ENCODE peak calls at places on chromosomes 16 and 17, in five cellular contexts. R is A549, L is H1, F is GM12878, I is K562. N is an unnamed sample.

GRCh38 chr16:6193718-6194117 is 1096.1 kb upstream of the EEF2KMT start:
- DNase-seq in R (no peak), L (peak; percentile 77), F (no peak), I (peak; percentile 13), N (peak; percentile 1)

GRCh38 chr16:10839271-10839661 is 20.7 kb upstream of the TVP23A start:
- DNase-seq in R (no peak), L (no peak), F (no peak), I (no peak), N (no peak)

GRCh38 chr17:60896996-60897395 is 219.3 kb downstream of the BCAS3 start:
- DNase-seq in R (no peak), L (no peak), F (no peak), I (no peak), N (no peak)

GRCh38 chr17:5526821-5527598 is 40.6 kb downstream of the MIS12 start:
- DNase-seq in R (peak; percentile 90), L (no peak), F (no peak), I (peak; percentile 40), N (peak; percentile 59)

GRCh38 chr16:69367980-69368379 is 16.4 kb upstream of the TMED6 start:
- DNase-seq in R (no peak), L (no peak), F (no peak), I (no peak), N (no peak)

GRCh38 chr16:66042341-66042740 is 324.1 kb upstream of the CDH5 start:
- DNase-seq in R (no peak), L (no peak), F (no peak), I (no peak), N (no peak)

GRCh38 chr16:19659554-19659953 is 58.5 kb downstream of the KNOP1 start:
- DNase-seq in R (no peak), L (no peak), F (no peak), I (no peak), N (no peak)

GRCh38 chr16:1167276-1168107 is 14.6 kb downstream of the CACNA1H start:
- DNase-seq in R (no peak), L (no peak), F (no peak), I (no peak), N (no peak)

GRCh38 chr16:27843800-27844199 is 219.7 kb downstream of the GSG1L start:
- DNase-seq in R (no peak), L (no peak), F (no peak), I (no peak), N (no peak)

GRCh38 chr17:72381597-72382397 is 261.0 kb downstream of the SOX9 start:
- DNase-seq in R (no peak), L (no peak), F (no peak), I (no peak), N (no peak)

GRCh38 chr17:72099919-72100318 is 20.9 kb upstream of the SOX9 start:
- DNase-seq in R (no peak), L (no peak), F (no peak), I (no peak), N (no peak)

GRCh38 chr17:49993423-49994037 is 1.5 kb downstream of the DLX3 start:
- DNase-seq in R (no peak), L (no peak), F (no peak), I (no peak), N (no peak)

GRCh38 chr17:11610999-11611566 is 12.8 kb downstream of the DNAH9 start:
- DNase-seq in R (no peak), L (no peak), F (no peak), I (no peak), N (no peak)

GRCh38 chr16:88721815-88722755 is 15.8 kb downstream of the CTU2 start:
- DNase-seq in R (no peak), L (no peak), F (no peak), I (no peak), N (no peak)

GRCh38 chr16:23137818-23138217 is 11.4 kb downstream of the USP31 start:
- DNase-seq in R (no peak), L (no peak), F (no peak), I (no peak), N (no peak)

GRCh38 chr17:44444735-44445105 is 55.3 kb upstream of the ITGA2B start:
- DNase-seq in R (no peak), L (no peak), F (no peak), I (no peak), N (no peak)

GRCh38 chr17:68972119-68972704 is 17.0 kb upstream of the ABCA8 start:
- DNase-seq in R (peak; percentile 49), L (no peak), F (no peak), I (no peak), N (peak; percentile 43)

GRCh38 chr16:58843675-58844074 is 109.6 kb upstream of the GOT2 start:
- DNase-seq in R (no peak), L (no peak), F (peak; percentile 12), I (peak; percentile 21), N (peak; percentile 44)

GRCh38 chr17:75086496-75087181 is 1.1 kb upstream of the SLC16A5 start:
- DNase-seq in R (no peak), L (no peak), F (no peak), I (no peak), N (peak; percentile 87)

GRCh38 chr16:66899310-66899944 is 19.1 kb downstream of the PDP2 start:
- DNase-seq in R (no peak), L (no peak), F (no peak), I (no peak), N (no peak)

GRCh38 chr17:74017461-74017860 is 186.0 kb upstream of the RPL38 start:
- DNase-seq in R (no peak), L (no peak), F (no peak), I (no peak), N (no peak)

GRCh38 chr17:15954222-15954621 is 9.3 kb downstream of the ADORA2B start:
- DNase-seq in R (peak; percentile 47), L (no peak), F (no peak), I (no peak), N (no peak)

GRCh38 chr17:46783031-46783593 is 35.4 kb downstream of the WNT3 start:
- DNase-seq in R (no peak), L (no peak), F (no peak), I (no peak), N (peak; percentile 58)

GRCh38 chr17:46787478-46787877 is 31.0 kb downstream of the WNT3 start:
- DNase-seq in R (no peak), L (no peak), F (no peak), I (no peak), N (no peak)

GRCh38 chr17:46788300-46788699 is 30.2 kb downstream of the WNT3 start:
- DNase-seq in R (no peak), L (no peak), F (no peak), I (no peak), N (no peak)

GRCh38 chr17:46788796-46789195 is 29.7 kb downstream of the WNT3 start:
- DNase-seq in R (no peak), L (no peak), F (no peak), I (no peak), N (no peak)

GRCh38 chr17:46785696-46786095 is 32.8 kb downstream of the WNT3 start:
- DNase-seq in R (no peak), L (no peak), F (no peak), I (peak; percentile 58), N (no peak)
- TF ChIP-seq KDM1A in R (no peak), L (no peak), F (no peak), I (no peak), N (no peak)

GRCh38 chr16:73301984-73302383 is 254.1 kb upstream of the ZFHX3 start:
- DNase-seq in R (no peak), L (no peak), F (no peak), I (no peak), N (no peak)
- TF ChIP-seq KDM1A in R (no peak), L (no peak), F (no peak), I (no peak), N (no peak)

GRCh38 chr17:81428121-81428515 is 32.9 kb downstream of the BAHCC1 start:
- DNase-seq in R (no peak), L (no peak), F (no peak), I (no peak), N (no peak)
- TF ChIP-seq KDM1A in R (no peak), L (no peak), F (no peak), I (no peak), N (no peak)

DNA sequence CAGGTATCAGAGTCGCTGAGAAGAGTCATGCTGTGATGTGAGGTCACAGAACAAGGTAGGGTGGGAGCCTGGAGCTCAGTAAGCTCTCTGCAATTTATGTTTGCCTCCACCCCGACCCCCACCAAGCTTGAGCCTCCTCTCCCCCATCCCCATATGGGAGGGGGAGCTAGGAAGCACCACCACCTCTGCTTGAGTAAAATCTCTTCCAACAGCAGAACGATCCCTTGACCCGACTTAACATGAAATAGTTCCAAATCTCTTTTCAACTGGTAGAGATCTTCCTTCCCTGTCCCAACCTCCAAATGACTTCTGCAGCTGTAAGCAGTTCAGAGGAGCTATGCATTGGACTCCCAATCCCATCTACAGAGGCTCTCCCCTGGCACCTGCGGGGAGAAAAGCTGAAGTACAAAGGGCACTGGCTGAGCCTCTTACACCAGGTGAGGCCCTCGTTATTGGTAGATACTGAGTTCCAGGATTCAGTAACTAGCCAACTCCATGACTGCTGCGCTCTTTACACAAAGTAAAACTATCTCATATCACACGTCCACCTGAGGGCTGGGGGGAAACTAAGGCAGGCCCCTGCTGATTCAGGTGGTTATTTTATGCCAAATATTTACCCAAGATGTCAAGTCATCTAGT is 3.4 kb downstream of the ACTG1 start:
- DNase-seq in R (no peak), L (no peak), F (no peak), I (no peak), N (peak; percentile 63)
- TF ChIP-seq KDM1A in R (no peak), L (no peak), F (no peak), I (no peak), N (no peak)

GRCh38 chr16:82598766-82599165 is 28.0 kb upstream of the CDH13 start:
- DNase-seq in R (no peak), L (no peak), F (no peak), I (no peak), N (no peak)

GRCh38 chr16:82609140-82609539 is 17.6 kb upstream of the CDH13 start:
- DNase-seq in R (no peak), L (no peak), F (no peak), I (no peak), N (no peak)

GRCh38 chr16:82605863-82606620 is 20.7 kb upstream of the CDH13 start:
- DNase-seq in R (no peak), L (no peak), F (no peak), I (no peak), N (no peak)

GRCh38 chr16:82605076-82605475 is 21.7 kb upstream of the CDH13 start:
- DNase-seq in R (no peak), L (no peak), F (no peak), I (no peak), N (no peak)

GRCh38 chr16:82603784-82604411 is 22.9 kb upstream of the CDH13 start:
- DNase-seq in R (no peak), L (no peak), F (no peak), I (no peak), N (peak; percentile 13)
- TF ChIP-seq KDM1A in R (no peak), L (no peak), F (no peak), I (no peak), N (no peak)

DNA sequence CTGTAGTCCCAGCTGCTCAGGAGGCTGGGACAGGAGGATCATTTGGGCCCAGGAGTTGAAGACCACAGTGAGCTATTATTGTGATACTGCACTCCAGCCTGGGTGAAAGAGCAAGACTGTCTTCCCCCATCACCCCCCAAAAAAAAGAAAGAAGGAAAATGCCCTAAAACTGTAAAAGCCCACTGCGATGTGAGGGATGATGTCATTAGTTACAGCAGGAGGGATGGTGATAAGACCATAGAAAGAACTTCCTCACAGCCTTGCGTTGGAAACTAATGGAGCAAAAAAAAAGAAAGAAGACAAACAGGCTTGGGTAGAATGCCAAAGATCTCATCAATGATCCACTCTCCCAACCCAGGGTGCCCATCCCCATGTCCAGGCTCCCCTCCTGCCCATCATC is 18.7 kb downstream of the ZNF385C start:
- DNase-seq in R (no peak), L (no peak), F (no peak), I (no peak), N (no peak)
- TF ChIP-seq KDM1A in R (no peak), L (no peak), F (no peak), I (peak; percentile 60), N (no peak)